ENCODE peak calls at places on chromosomes 1 and 21, in four cellular contexts. Z, E, P and G are unnamed samples.

GRCh38 chr1:95115708-95116137 is 1.4 kb upstream of the TLCD4 start:
- DNase-seq in Z (no peak), E (no peak), P (no peak), G (no peak)

GRCh38 chr1:55286851-55287602 is 71.9 kb upstream of the USP24 start:
- DNase-seq in Z (no peak), E (peak; percentile 35), P (no peak), G (no peak)

GRCh38 chr1:218426343-218426657 is 81.2 kb downstream of the TGFB2 start:
- DNase-seq in Z (no peak), E (peak; percentile 43), P (no peak), G (no peak)

GRCh38 chr1:228697209-228698016 is 37.9 kb upstream of the RHOU start:
- DNase-seq in Z (no peak), E (peak; percentile 31), P (no peak), G (no peak)

GRCh38 chr1:13948851-13949490 is 249.0 kb downstream of the PRDM2 start:
- DNase-seq in Z (no peak), E (no peak), P (no peak), G (no peak)

GRCh38 chr1:16441312-16441641 is 753 bp downstream of the NECAP2 start:
- DNase-seq in Z (no peak), E (no peak), P (no peak), G (peak; percentile 31)

GRCh38 chr1:155174334-155175280 is 958 bp downstream of the TRIM46 start:
- DNase-seq in Z (peak; percentile 75), E (peak; percentile 15), P (no peak), G (peak; percentile 47)

GRCh38 chr1:102952400-102952799 is 155.9 kb downstream of the COL11A1 start:
- DNase-seq in Z (no peak), E (no peak), P (no peak), G (no peak)

GRCh38 chr1:111967067-111967690 is 22.3 kb downstream of the KCND3 start:
- DNase-seq in Z (no peak), E (no peak), P (no peak), G (no peak)

GRCh38 chr1:7338439-7338838 is 432.7 kb upstream of the VAMP3 start:
- DNase-seq in Z (no peak), E (no peak), P (no peak), G (no peak)

GRCh38 chr1:183810172-183810571 is 5.3 kb downstream of the RGL1 start:
- DNase-seq in Z (no peak), E (no peak), P (no peak), G (no peak)

GRCh38 chr1:192459467-192459866 is 116.1 kb upstream of the RGS1 start:
- DNase-seq in Z (no peak), E (no peak), P (no peak), G (no peak)

GRCh38 chr1:154419620-154420020 is 14.5 kb downstream of the IL6R start:
- DNase-seq in Z (no peak), E (peak; percentile 95), P (no peak), G (no peak)

GRCh38 chr1:230097370-230097769 is 30.3 kb downstream of the GALNT2 start:
- DNase-seq in Z (no peak), E (no peak), P (no peak), G (no peak)

GRCh38 chr1:110084226-110085078 is 14.0 kb upstream of the ALX3 start:
- DNase-seq in Z (no peak), E (peak; percentile 54), P (no peak), G (no peak)

GRCh38 chr1:243246916-243247315 is 8.2 kb downstream of the CEP170 start:
- DNase-seq in Z (no peak), E (peak; percentile 65), P (no peak), G (no peak)

GRCh38 chr21:40043866-40044265 is 176.6 kb downstream of the PCP4 start:
- DNase-seq in Z (no peak), E (no peak), P (no peak), G (no peak)

GRCh38 chr1:205506409-205507196 is 2.1 kb downstream of the CDK18 start:
- DNase-seq in Z (no peak), E (no peak), P (no peak), G (no peak)

GRCh38 chr1:5868931-5869500 is 123.2 kb downstream of the NPHP4 start:
- DNase-seq in Z (no peak), E (no peak), P (no peak), G (no peak)

GRCh38 chr1:240946926-240947325 is 335.0 kb upstream of the GREM2 start:
- DNase-seq in Z (no peak), E (peak; percentile 54), P (no peak), G (peak; percentile 42)

GRCh38 chr1:106746448-106747085 is 309.9 kb upstream of the PRMT6 start:
- DNase-seq in Z (no peak), E (no peak), P (no peak), G (peak; percentile 61)

GRCh38 chr1:39141925-39142324 is 62.6 kb upstream of the MACF1 start:
- DNase-seq in Z (peak; percentile 76), E (peak; percentile 81), P (no peak), G (peak; percentile 94)

GRCh38 chr1:28123461-28123961 is 35.1 kb upstream of the EYA3 start:
- DNase-seq in Z (no peak), E (peak; percentile 86), P (no peak), G (no peak)

GRCh38 chr1:153608089-153608672 is 4.8 kb downstream of the S100A16 start:
- DNase-seq in Z (no peak), E (no peak), P (no peak), G (no peak)

GRCh38 chr1:8862528-8862927 is 16.0 kb downstream of the ENO1 start:
- DNase-seq in Z (peak; percentile 75), E (no peak), P (no peak), G (peak; percentile 81)

GRCh38 chr1:113930499-113931161 is 1.5 kb downstream of the HIPK1 start:
- DNase-seq in Z (no peak), E (peak; percentile 83), P (no peak), G (peak; percentile 72)

GRCh38 chr1:113931456-113931855 is 2.3 kb downstream of the HIPK1 start:
- DNase-seq in Z (no peak), E (peak; percentile 83), P (no peak), G (no peak)

GRCh38 chr1:113928129-113928949 is 785 bp upstream of the HIPK1 start:
- DNase-seq in Z (no peak), E (peak; percentile 35), P (no peak), G (no peak)

GRCh38 chr1:113929750-113930498 is 800 bp downstream of the HIPK1 start:
- DNase-seq in Z (no peak), E (peak; percentile 17), P (no peak), G (peak; percentile 66)

GRCh38 chr1:113928950-113929749 is at the start of gene HIPK1:
- DNase-seq in Z (peak; percentile 91), E (peak; percentile 82), P (peak; percentile 59), G (peak; percentile 95)
- H3K56ac ChIP-seq in Z (no peak within 1 kb of the TSS), E (peak within 1 kb of the TSS; percentile 81), P (peak within 1 kb of the TSS; percentile 17), G (peak within 1 kb of the TSS; percentile 89)

DNA sequence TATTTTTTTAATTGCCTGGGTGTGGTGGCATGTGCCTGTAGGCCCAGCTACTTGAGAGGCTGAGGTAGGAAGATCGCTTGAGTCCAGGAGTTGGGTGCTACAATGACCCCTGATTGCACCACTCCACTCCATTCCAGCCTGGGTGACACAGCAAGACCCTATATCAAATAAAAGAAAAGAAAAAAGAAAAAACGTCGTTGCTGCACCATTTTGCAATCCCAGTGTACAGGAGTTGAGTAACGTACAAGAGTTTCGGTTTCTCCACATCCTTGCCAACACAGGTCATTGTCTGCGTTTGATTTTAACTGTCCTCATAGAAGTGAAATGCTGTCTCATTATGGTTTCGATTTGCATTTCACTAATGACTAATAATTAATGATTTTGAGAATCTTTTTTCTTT is 7.9 kb downstream of the ZNF684 start:
- DNase-seq in Z (no peak), E (no peak), P (no peak), G (no peak)
- H3K56ac ChIP-seq in Z (no peak overlapping the region), E (no peak overlapping the region), P (no peak overlapping the region), G (no peak overlapping the region)

GRCh38 chr1:178006043-178006442 is 36.2 kb upstream of the SEC16B start:
- DNase-seq in Z (no peak), E (no peak), P (no peak), G (no peak)

GRCh38 chr1:178010674-178011073 is 40.8 kb upstream of the SEC16B start:
- DNase-seq in Z (no peak), E (peak; percentile 37), P (no peak), G (no peak)

GRCh38 chr1:177998696-177999631 is 29.1 kb upstream of the SEC16B start:
- DNase-seq in Z (no peak), E (no peak), P (no peak), G (no peak)

GRCh38 chr1:178005450-178005849 is 35.6 kb upstream of the SEC16B start:
- DNase-seq in Z (no peak), E (no peak), P (no peak), G (no peak)

DNA sequence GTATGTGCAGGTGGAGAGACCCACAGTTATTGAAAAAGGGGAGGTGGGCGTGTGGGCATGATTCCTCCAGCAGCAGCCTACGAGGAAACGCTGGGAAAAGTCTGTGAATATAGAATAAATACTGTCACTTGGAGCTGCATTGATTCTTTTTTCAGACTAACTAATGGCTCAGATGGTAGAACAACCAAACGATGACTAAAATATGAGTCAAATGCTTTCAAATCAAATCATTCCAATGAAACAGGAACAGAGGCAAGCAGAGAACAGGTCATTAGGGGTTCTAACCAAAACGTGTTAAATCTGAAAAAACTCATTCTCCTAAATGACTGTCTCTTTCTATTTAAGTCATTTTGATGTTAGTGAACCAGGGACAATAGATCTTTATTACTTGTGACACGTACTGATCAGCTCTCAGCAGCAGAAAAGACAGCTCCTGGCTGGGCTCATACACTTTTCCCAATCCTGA is 35.1 kb upstream of the SEC16B start:
- DNase-seq in Z (no peak), E (peak; percentile 72), P (no peak), G (no peak)
- H3K56ac ChIP-seq in Z (no peak overlapping the region), E (no peak overlapping the region), P (no peak overlapping the region), G (no peak overlapping the region)

DNA sequence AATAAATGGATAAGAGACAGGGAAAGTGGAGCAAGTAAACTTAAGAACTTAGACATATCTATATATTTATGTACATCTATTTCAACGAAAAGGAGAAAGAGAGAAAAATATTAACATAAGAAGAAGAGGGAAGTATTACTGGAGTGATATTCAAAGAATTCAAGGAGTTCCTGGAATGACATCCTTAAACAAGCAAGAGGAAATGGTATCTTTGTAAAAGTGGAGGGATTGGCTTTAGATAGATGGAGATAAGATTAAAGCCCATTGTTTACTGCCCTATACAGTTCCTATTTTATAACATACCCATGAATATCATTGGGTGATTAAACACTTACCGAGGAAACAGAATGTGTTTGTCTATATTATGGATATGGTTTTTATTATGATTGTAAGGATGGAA is 1036.3 kb downstream of the TTLL7 start:
- DNase-seq in Z (no peak), E (no peak), P (no peak), G (peak; percentile 65)
- H3K56ac ChIP-seq in Z (no peak overlapping the region), E (no peak overlapping the region), P (no peak overlapping the region), G (no peak overlapping the region)

DNA sequence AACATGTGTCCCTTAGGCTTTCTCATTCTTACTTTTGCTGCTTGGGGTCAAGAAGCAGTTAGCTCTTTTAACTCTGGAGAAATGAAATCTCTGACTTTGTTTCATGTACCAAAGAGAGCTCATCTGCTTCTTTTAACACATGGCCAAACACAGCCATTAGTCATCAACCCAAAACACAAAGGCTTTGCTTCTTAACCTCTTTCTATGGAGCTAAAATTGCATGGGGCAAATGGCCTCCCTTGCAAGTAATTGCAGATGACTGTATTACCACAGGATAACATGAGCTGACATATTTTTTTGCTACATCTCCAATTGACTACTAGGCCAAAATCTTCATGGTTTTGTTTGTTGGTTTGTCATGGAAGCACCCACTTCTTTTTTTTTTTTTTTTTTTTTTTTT is 300.9 kb downstream of the BRINP3 start:
- DNase-seq in Z (no peak), E (peak; percentile 73), P (no peak), G (no peak)
- H3K56ac ChIP-seq in Z (no peak overlapping the region), E (no peak overlapping the region), P (no peak overlapping the region), G (no peak overlapping the region)

GRCh38 chr21:31731112-31731801 is 661 bp downstream of the SCAF4 start:
- DNase-seq in Z (peak; percentile 36), E (no peak), P (no peak), G (peak; percentile 72)
- H3K56ac ChIP-seq in Z (no peak overlapping the region), E (peak overlapping the region; percentile 50), P (peak overlapping the region; percentile 93), G (peak overlapping the region; percentile 97)

GRCh38 chr1:45005761-45006160 is 5.4 kb downstream of the HECTD3 start:
- DNase-seq in Z (no peak), E (no peak), P (no peak), G (no peak)
- H3K56ac ChIP-seq in Z (no peak overlapping the region), E (no peak overlapping the region), P (no peak overlapping the region), G (no peak overlapping the region)